ENCODE peak calls at places on chromosome 7, in four cellular contexts. T is heart right ventricle, S is cardiac muscle cell, H is thyroid gland. G is an unnamed sample.

GRCh38 chr7:117993377-117994003 is 120.2 kb upstream of the CTTNBP2 start:
- DNase-seq in T (no peak), S (peak), H (peak), G (no peak)

GRCh38 chr7:12110425-12110824 is 100.7 kb upstream of the TMEM106B start:
- DNase-seq in T (no peak), S (no peak), H (no peak), G (no peak)

GRCh38 chr7:7138897-7139296 is 43.4 kb upstream of the C1GALT1 start:
- DNase-seq in T (no peak), S (no peak), H (no peak), G (no peak)

GRCh38 chr7:107150375-107151073 is 18.3 kb upstream of the HBP1 start:
- DNase-seq in T (peak), S (peak), H (peak), G (peak)

GRCh38 chr7:140638311-140638791 is 2.3 kb downstream of the DENND2A start:
- DNase-seq in T (no peak), S (peak), H (no peak), G (no peak)

GRCh38 chr7:130272456-130273080 is 5.9 kb downstream of the CPA2 start:
- DNase-seq in T (no peak), S (no peak), H (no peak), G (no peak)

GRCh38 chr7:44531421-44532380 is 9.4 kb downstream of the NPC1L1 start:
- DNase-seq in T (no peak), S (no peak), H (no peak), G (no peak)

GRCh38 chr7:48183370-48183743 is 12.1 kb downstream of the ABCA13 start:
- DNase-seq in T (no peak), S (no peak), H (peak), G (no peak)

GRCh38 chr7:77320161-77320560 is 96.0 kb downstream of the GSAP start:
- DNase-seq in T (no peak), S (no peak), H (no peak), G (no peak)

GRCh38 chr7:132270517-132270916 is 305.8 kb downstream of the PLXNA4 start:
- DNase-seq in T (no peak), S (peak), H (no peak), G (no peak)

GRCh38 chr7:107967420-107967819 is 35.5 kb downstream of the LAMB1 start:
- DNase-seq in T (no peak), S (no peak), H (no peak), G (no peak)

GRCh38 chr7:64656489-64656888 is 9.4 kb upstream of the ZNF107 start:
- DNase-seq in T (no peak), S (no peak), H (no peak), G (no peak)

GRCh38 chr7:136869006-136869961 is 832 bp downstream of the CHRM2 start:
- DNase-seq in T (peak), S (peak), H (no peak), G (no peak)

GRCh38 chr7:37480642-37481041 is 32.0 kb upstream of the ELMO1 start:
- DNase-seq in T (no peak), S (peak), H (no peak), G (no peak)

GRCh38 chr7:73668103-73668937 is 689 bp downstream of the VPS37D start:
- DNase-seq in T (peak), S (peak), H (no peak), G (no peak)

GRCh38 chr7:159062596-159062995 is 82.1 kb downstream of the VIPR2 start:
- DNase-seq in T (no peak), S (no peak), H (no peak), G (no peak)

GRCh38 chr7:69751026-69751425 is 152.8 kb downstream of the AUTS2 start:
- DNase-seq in T (no peak), S (no peak), H (no peak), G (no peak)

GRCh38 chr7:72069263-72069662 is 342.9 kb downstream of the CALN1 start:
- DNase-seq in T (no peak), S (no peak), H (no peak), G (no peak)

GRCh38 chr7:88224596-88225275 is 4.9 kb upstream of the SRI start:
- DNase-seq in T (no peak), S (peak), H (no peak), G (no peak)

GRCh38 chr7:100132697-100133137 is 6.0 kb downstream of the MBLAC1 start:
- DNase-seq in T (no peak), S (peak), H (peak), G (no peak)

GRCh38 chr7:142231716-142232115 is 26.1 kb downstream of the PRSS58 start:
- DNase-seq in T (peak), S (no peak), H (no peak), G (no peak)

GRCh38 chr7:143395187-143396149 is 13.2 kb downstream of the EPHA1 start:
- DNase-seq in T (no peak), S (peak), H (no peak), G (no peak)

GRCh38 chr7:30183712-30184372 is 49.1 kb downstream of the MTURN start:
- DNase-seq in T (no peak), S (no peak), H (no peak), G (no peak)

GRCh38 chr7:115368998-115369397 is 447.1 kb downstream of the MDFIC start:
- DNase-seq in T (no peak), S (no peak), H (no peak), G (no peak)

GRCh38 chr7:149799397-149800168 is 26.2 kb upstream of the ZNF467 start:
- DNase-seq in T (no peak), S (peak), H (peak), G (no peak)

GRCh38 chr7:77743518-77743917 is 47.3 kb downstream of the RSBN1L start:
- DNase-seq in T (no peak), S (no peak), H (no peak), G (no peak)

DNA sequence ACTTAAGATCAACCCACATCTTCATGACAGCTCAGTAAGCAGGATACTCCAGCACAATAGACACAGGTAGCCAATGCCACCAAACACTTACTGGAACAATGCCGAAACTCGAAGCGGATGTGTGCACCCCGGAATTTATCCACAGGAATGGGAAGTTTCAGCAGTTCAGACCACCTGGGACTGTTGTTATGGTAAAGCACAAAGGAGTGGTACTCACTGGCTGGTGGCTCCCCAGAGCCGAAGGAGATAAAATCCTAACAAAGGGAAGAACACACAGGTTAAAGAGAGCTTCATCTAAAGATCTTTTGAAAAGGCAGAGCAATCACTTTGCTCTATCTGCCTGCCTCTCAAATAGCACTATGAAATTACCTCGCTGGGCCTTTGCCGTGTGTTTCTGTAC is 305.9 kb downstream of the DOCK4 start:
- DNase-seq in T (no peak), S (no peak), H (no peak), G (no peak)
- H3K27ac ChIP-seq in T (no peak), S (no peak), H (no peak), G (no peak)

GRCh38 chr7:25255603-25256320 is 27.5 kb upstream of the NPVF start:
- DNase-seq in T (no peak), S (no peak), H (no peak), G (no peak)
- H3K27ac ChIP-seq in T (no peak), S (no peak), H (no peak), G (no peak)

GRCh38 chr7:2530076-2530967 is 10.7 kb downstream of the LFNG start:
- DNase-seq in T (peak), S (no peak), H (no peak), G (no peak)
- H3K27ac ChIP-seq in T (no peak), S (no peak), H (no peak), G (peak)

DNA sequence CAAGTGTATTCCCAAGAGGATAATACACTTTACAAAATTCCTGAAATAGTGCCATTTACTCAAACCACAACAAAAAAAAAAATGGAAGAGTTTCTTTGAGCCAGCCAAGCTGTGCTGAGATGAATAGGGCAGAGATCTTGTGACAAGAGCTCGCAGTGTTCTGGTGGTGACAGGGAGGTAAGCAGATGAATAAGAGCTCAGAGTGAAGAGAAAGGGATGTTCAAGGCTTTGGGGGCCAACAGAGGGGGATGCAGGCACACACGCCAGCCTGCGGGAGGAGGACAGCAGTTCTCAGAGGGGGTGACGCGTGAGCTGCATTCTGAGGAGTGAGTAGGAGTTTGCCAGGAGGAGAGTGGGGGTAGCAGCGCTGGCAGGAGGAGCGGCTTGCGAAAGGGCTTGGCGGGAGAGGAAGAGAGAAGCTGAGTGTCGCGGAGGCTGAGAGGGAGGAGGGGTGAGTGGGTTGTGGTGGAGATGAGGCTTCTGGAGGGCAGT is 194.4 kb upstream of the IMMP2L start:
- DNase-seq in T (peak), S (peak), H (peak), G (peak)
- H3K27ac ChIP-seq in T (no peak), S (no peak), H (no peak), G (peak)

DNA sequence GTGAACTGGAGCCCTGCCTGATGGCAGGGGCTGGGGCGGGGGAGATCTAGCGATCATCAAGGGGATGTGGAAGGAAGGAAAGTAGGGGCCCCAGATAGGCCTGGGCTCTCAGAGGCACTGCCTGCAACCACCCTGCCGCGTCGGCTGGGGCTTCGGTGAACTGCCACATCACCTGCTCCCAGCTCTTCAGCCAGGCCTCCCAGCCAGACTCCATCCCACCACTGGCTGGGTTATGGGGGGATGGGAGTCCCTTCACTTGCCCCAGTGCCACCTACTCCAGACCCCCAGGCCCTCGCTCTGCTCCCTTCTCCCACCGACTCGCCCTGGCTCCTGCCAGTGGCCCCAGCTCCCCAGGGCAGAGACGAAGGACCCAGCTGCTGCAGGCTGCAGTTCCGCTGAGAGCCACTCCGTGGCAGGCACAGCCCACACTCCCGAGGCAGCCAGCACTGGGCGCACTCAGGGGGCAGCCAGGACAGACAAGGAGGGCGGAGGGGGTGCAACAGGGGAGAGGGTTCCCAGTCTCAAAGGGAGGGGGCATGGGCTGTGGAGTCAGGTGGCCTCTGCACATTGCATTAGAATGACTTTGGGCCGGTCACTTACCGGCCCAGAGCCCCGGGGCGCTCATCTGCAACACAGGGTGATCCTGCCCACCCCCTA is 15.2 kb downstream of the KCNH2 start:
- DNase-seq in T (peak), S (peak), H (peak), G (peak)
- H3K27ac ChIP-seq in T (peak), S (peak), H (no peak), G (no peak)

GRCh38 chr7:28853834-28854749 is 104.0 kb downstream of the TRIL start:
- DNase-seq in T (peak), S (peak), H (peak), G (peak)
- H3K27ac ChIP-seq in T (no peak), S (no peak), H (no peak), G (peak)

G was measured in substantia nigra.